ENCODE peak calls at places on chromosomes 2 and 18, in six cellular contexts. M is mesenteric fat pad; K is activated CD4-positive, alpha-beta T cell treated with anti-CD3 and anti-CD28 coated beads for 24 hours; F is NCI-H2081; T is RKO; Y is foreskin fibroblast. Z is an unnamed sample.

GRCh38 chr18:79133724-79134123 is 64.5 kb downstream of the ATP9B start:
- DNase-seq in M (no peak), K (no peak), F (no peak), T (no peak), Y (no peak), Z (no peak)

GRCh38 chr2:237743561-237744269 is 54.9 kb upstream of the RBM44 start:
- DNase-seq in M (no peak), K (no peak), F (no peak), T (no peak), Y (no peak), Z (no peak)

GRCh38 chr2:43219383-43220228 is 6.8 kb downstream of the ZFP36L2 start:
- DNase-seq in M (peak), K (peak), F (peak), T (peak), Y (peak), Z (peak)

GRCh38 chr2:197888322-197888721 is 83.9 kb downstream of the PLCL1 start:
- DNase-seq in M (no peak), K (no peak), F (no peak), T (no peak), Y (no peak), Z (no peak)

GRCh38 chr2:150125708-150126107 is 361.8 kb downstream of the RND3 start:
- DNase-seq in M (no peak), K (no peak), F (no peak), T (no peak), Y (peak), Z (peak)

GRCh38 chr2:159773426-159773825 is 24.6 kb downstream of the CD302 start:
- DNase-seq in M (no peak), K (no peak), F (no peak), T (no peak), Y (no peak), Z (no peak)

GRCh38 chr2:136295168-136295567 is 177.2 kb upstream of the CXCR4 start:
- DNase-seq in M (no peak), K (no peak), F (no peak), T (no peak), Y (no peak), Z (no peak)

GRCh38 chr2:143530753-143531152 is 401.5 kb downstream of the ARHGAP15 start:
- DNase-seq in M (no peak), K (no peak), F (peak), T (no peak), Y (no peak), Z (no peak)

GRCh38 chr18:57131782-57132181 is 15.1 kb upstream of the BOD1L2 start:
- DNase-seq in M (no peak), K (no peak), F (no peak), T (no peak), Y (no peak), Z (no peak)

Z was measured in skeletal muscle cell.